ENCODE peak calls at places on chromosomes 3 and 15, in eight cellular contexts. H is C1 segment of cervical spinal cord; V is SJSA1; N is GM20000; P is activated CD8-positive, alpha-beta T cell treated with anti-CD3 and anti-CD28 coated beads, Interleukin-2, amount 10 ng/mL, durations not matched to agents 7 days and 5 days; Z is activated naive CD8-positive, alpha-beta T cell treated with anti-CD3 and anti-CD28 coated beads, Interleukin-2, amount 50 U/mL, for 24 hours; J is GM03348; I is NCI-H345. D is an unnamed sample.

GRCh38 chr15:40845511-40846284 is 1.9 kb downstream of the SPINT1 start:
- DNase-seq in P (no peak), Z (no peak), N (no peak), H (no peak), V (no peak), I (peak), J (no peak), D (no peak)

GRCh38 chr3:120349819-120350125 is 618 bp upstream of the LRRC58 start:
- DNase-seq in Z (no peak), J (no peak), N (peak), P (no peak), H (no peak), V (no peak), I (no peak), D (no peak)

GRCh38 chr3:152232679-152233078 is 36.0 kb upstream of the MBNL1 start:
- DNase-seq in V (no peak), I (no peak), Z (no peak), H (no peak), N (no peak), J (no peak), P (no peak), D (no peak)

GRCh38 chr15:99105516-99106341 is 849 bp downstream of the SYNM start:
- DNase-seq in V (peak), P (peak), H (no peak), Z (peak), I (peak), N (peak), J (peak), D (no peak)

GRCh38 chr15:72994778-72995177 is 57.5 kb upstream of the NEO1 start:
- DNase-seq in P (no peak), J (peak), V (no peak), I (peak), Z (no peak), N (no peak), H (no peak), D (no peak)

GRCh38 chr15:86879250-86880229 is 799.9 kb downstream of the AGBL1 start:
- DNase-seq in Z (no peak), I (no peak), P (no peak), H (no peak), N (no peak), J (no peak), V (no peak), D (no peak)

GRCh38 chr3:56823421-56823926 is 21.7 kb upstream of the ARHGEF3 start:
- DNase-seq in N (no peak), I (no peak), V (no peak), H (no peak), P (no peak), Z (no peak), J (no peak), D (no peak)

GRCh38 chr15:33547876-33548275 is 237.1 kb downstream of the RYR3 start:
- DNase-seq in J (peak), Z (no peak), H (no peak), V (no peak), N (no peak), P (peak), I (no peak), D (no peak)

GRCh38 chr3:197746801-197747237 is 2.9 kb upstream of the FYTTD1 start:
- DNase-seq in Z (no peak), I (no peak), H (no peak), P (no peak), N (no peak), J (no peak), V (no peak), D (no peak)

GRCh38 chr3:127428344-127429001 is 140.6 kb upstream of the PRR20G start:
- DNase-seq in Z (no peak), I (peak), J (no peak), P (no peak), N (no peak), V (no peak), H (no peak), D (no peak)

GRCh38 chr3:143975549-143976152 is 4.0 kb downstream of the DIPK2A start:
- DNase-seq in P (peak), Z (no peak), H (no peak), J (peak), V (no peak), N (peak), I (peak), D (no peak)

GRCh38 chr3:123082370-123083065 is 15.7 kb downstream of the PDIA5 start:
- DNase-seq in J (no peak), I (no peak), Z (no peak), V (no peak), H (no peak), N (peak), P (no peak), D (peak)